ENCODE peak calls at places on chromosome X, in six cellular contexts. L is cardiac muscle cell, P is HFF-Myc, C is fibroblast of lung, Y is left ventricle myocardium inferior, B is foreskin fibroblast. S is an unnamed sample.

GRCh38 chrX:48573690-48574269 is 504 bp upstream of the RBM3 start:
- DNase-seq in L (peak), P (no peak), C (no peak), Y (peak), B (no peak), S (no peak)

GRCh38 chrX:31219174-31219573 is 147.3 kb upstream of the FTHL17 start:
- DNase-seq in L (no peak), P (no peak), C (no peak), Y (no peak), B (no peak), S (no peak)

GRCh38 chrX:11757729-11758399 is at the start of gene MSL3:
- DNase-seq in L (peak), P (no peak), C (peak), Y (peak), B (peak), S (no peak)

GRCh38 chrX:83535417-83536244 is 27.5 kb downstream of the POU3F4 start:
- DNase-seq in L (no peak), P (no peak), C (no peak), Y (no peak), B (no peak), S (no peak)

GRCh38 chrX:39550795-39551361 is 546.9 kb downstream of the BCOR start:
- DNase-seq in L (no peak), P (no peak), C (no peak), Y (no peak), B (no peak), S (no peak)

GRCh38 chrX:130915302-130915701 is 12.3 kb upstream of the ENOX2 start:
- DNase-seq in L (peak), P (no peak), C (peak), Y (no peak), B (peak), S (no peak)

GRCh38 chrX:23435108-23435507 is 100.5 kb downstream of the PTCHD1 start:
- DNase-seq in L (peak), P (no peak), C (no peak), Y (no peak), B (no peak), S (no peak)

GRCh38 chrX:71637848-71638247 is 19.5 kb upstream of the CXCR3 start:
- DNase-seq in L (peak), P (no peak), C (peak), Y (no peak), B (peak), S (no peak)

GRCh38 chrX:16711219-16712115 is 1.0 kb downstream of the CTPS2 start:
- DNase-seq in L (no peak), P (no peak), C (peak), Y (peak), B (peak), S (no peak)

GRCh38 chrX:69107231-69107739 is 58.0 kb downstream of the PJA1 start:
- DNase-seq in L (peak), P (no peak), C (no peak), Y (peak), B (no peak), S (no peak)

GRCh38 chrX:47091149-47091775 is 13.0 kb downstream of the RGN start:
- DNase-seq in L (peak), P (no peak), C (peak), Y (no peak), B (peak), S (no peak)

GRCh38 chrX:77946571-77946970 is 22.9 kb downstream of the PGAM4 start:
- DNase-seq in L (no peak), P (no peak), C (no peak), Y (no peak), B (no peak), S (no peak)

GRCh38 chrX:24423960-24424359 is 41.1 kb upstream of the PDK3 start:
- DNase-seq in L (peak), P (no peak), C (no peak), Y (no peak), B (peak), S (no peak)

GRCh38 chrX:134880866-134881265 is 109.9 kb upstream of the SMIM10 start:
- DNase-seq in L (peak), P (no peak), C (peak), Y (no peak), B (no peak), S (no peak)

GRCh38 chrX:133415276-133416105 is at the start of gene GPC4:
- DNase-seq in L (peak), P (no peak), C (peak), Y (peak), B (peak), S (no peak)

GRCh38 chrX:103861200-103861599 is 29.1 kb upstream of the RAB9B start:
- DNase-seq in L (no peak), P (no peak), C (no peak), Y (no peak), B (no peak), S (no peak)

GRCh38 chrX:143429021-143429570 is 88.2 kb downstream of the SPANXN3 start:
- DNase-seq in L (peak), P (no peak), C (no peak), Y (no peak), B (no peak), S (no peak)

GRCh38 chrX:46965125-46965758 is 53.0 kb downstream of the JADE3 start:
- DNase-seq in L (peak), P (no peak), C (peak), Y (no peak), B (peak), S (no peak)

GRCh38 chrX:74422576-74423288 is 1.4 kb downstream of the SLC16A2 start:
- DNase-seq in L (peak), P (no peak), C (peak), Y (peak), B (peak), S (no peak)

GRCh38 chrX:53280703-53281320 is 572 bp downstream of the IQSEC2 start:
- DNase-seq in L (peak), P (no peak), C (peak), Y (peak), B (peak), S (no peak)

GRCh38 chrX:46044486-46044885 is 500.7 kb downstream of the ZNF674 start:
- DNase-seq in L (peak), P (no peak), C (no peak), Y (no peak), B (peak), S (no peak)

GRCh38 chrX:31166416-31166815 is 94.6 kb upstream of the FTHL17 start:
- DNase-seq in L (peak), P (no peak), C (no peak), Y (no peak), B (no peak), S (no peak)

GRCh38 chrX:93422693-93423092 is 250.7 kb downstream of the NAP1L3 start:
- DNase-seq in L (peak), P (no peak), C (peak), Y (no peak), B (no peak), S (no peak)

GRCh38 chrX:97267916-97268680 is 384.4 kb downstream of the RPA4 start:
- DNase-seq in L (peak), P (no peak), C (peak), Y (no peak), B (no peak), S (no peak)

GRCh38 chrX:117138070-117138469 is 675.3 kb upstream of the CT83 start:
- DNase-seq in L (no peak), P (no peak), C (no peak), Y (no peak), B (no peak), S (no peak)

GRCh38 chrX:40086569-40087335 is 11.0 kb downstream of the BCOR start:
- DNase-seq in L (peak), P (no peak), C (peak), Y (no peak), B (peak), S (no peak)

GRCh38 chrX:8003147-8003883 is 76.1 kb upstream of the PNPLA4 start:
- DNase-seq in L (no peak), P (no peak), C (no peak), Y (no peak), B (no peak), S (no peak)

GRCh38 chrX:117407449-117408170 is 709.0 kb downstream of the KLHL13 start:
- DNase-seq in L (no peak), P (no peak), C (no peak), Y (no peak), B (peak), S (no peak)

GRCh38 chrX:109826954-109827708 is 94.1 kb upstream of the ACSL4 start:
- DNase-seq in L (peak), P (peak), C (peak), Y (no peak), B (peak), S (no peak)

GRCh38 chrX:23785564-23785963 is 2.6 kb downstream of the SAT1 start:
- DNase-seq in L (no peak), P (no peak), C (no peak), Y (no peak), B (no peak), S (no peak)

GRCh38 chrX:41621236-41621651 is 67.5 kb upstream of the GPR34 start:
- DNase-seq in L (peak), P (no peak), C (no peak), Y (no peak), B (no peak), S (no peak)

GRCh38 chrX:135923353-135923752 is 29.8 kb downstream of the SAGE1 start:
- DNase-seq in L (no peak), P (no peak), C (no peak), Y (no peak), B (no peak), S (no peak)

GRCh38 chrX:49003696-49004095 is 1.6 kb upstream of the GRIPAP1 start:
- DNase-seq in L (no peak), P (no peak), C (no peak), Y (no peak), B (no peak), S (no peak)

GRCh38 chrX:45757272-45757671 is 556.6 kb upstream of the DIPK2B start:
- DNase-seq in L (no peak), P (no peak), C (no peak), Y (no peak), B (no peak), S (no peak)

GRCh38 chrX:119552508-119552907 is 12.7 kb downstream of the STEEP1 start:
- DNase-seq in L (peak), P (no peak), C (peak), Y (no peak), B (peak), S (no peak)
- H3K4me3 ChIP-seq in L (no peak), P (no peak), C (no peak), Y (no peak), B (no peak), S (no peak)

GRCh38 chrX:122856205-122856604 is 327.9 kb upstream of the GRIA3 start:
- DNase-seq in L (no peak), P (no peak), C (no peak), Y (no peak), B (no peak), S (no peak)

DNA sequence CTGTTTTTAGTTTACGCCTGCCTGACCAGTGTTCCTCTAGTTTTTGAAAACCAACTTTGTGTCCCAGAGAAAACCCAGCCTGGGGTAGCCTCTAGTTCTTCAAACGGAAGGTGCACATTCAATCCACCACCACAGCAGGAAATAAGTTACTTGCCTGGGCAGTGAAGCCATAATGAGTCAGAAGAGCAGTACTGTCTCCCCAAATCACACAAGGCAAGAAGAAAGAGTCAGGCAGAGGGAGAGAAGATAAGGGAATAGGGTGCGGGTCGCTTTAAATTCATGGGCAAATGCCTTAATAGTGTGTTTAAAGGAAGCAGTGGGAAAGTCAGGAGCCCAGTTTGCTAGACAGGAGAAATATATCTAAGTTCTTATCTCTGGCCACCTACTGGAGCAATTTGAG is 333.8 kb upstream of the GRIA3 start:
- DNase-seq in L (no peak), P (no peak), C (no peak), Y (no peak), B (peak), S (no peak)
- H3K4me3 ChIP-seq in L (no peak), P (no peak), C (no peak), Y (no peak), B (no peak), S (no peak)

GRCh38 chrX:153688900-153689590 is 1.3 kb downstream of the SLC6A8 start:
- DNase-seq in L (peak), P (no peak), C (peak), Y (peak), B (peak), S (no peak)
- H3K4me3 ChIP-seq in L (peak), P (peak), C (no peak), Y (peak), B (peak), S (peak)

GRCh38 chrX:19094654-19095053 is 27.6 kb downstream of the ADGRG2 start:
- DNase-seq in L (no peak), P (no peak), C (no peak), Y (peak), B (no peak), S (no peak)
- H3K4me3 ChIP-seq in L (no peak), P (no peak), C (no peak), Y (no peak), B (no peak), S (no peak)

DNA sequence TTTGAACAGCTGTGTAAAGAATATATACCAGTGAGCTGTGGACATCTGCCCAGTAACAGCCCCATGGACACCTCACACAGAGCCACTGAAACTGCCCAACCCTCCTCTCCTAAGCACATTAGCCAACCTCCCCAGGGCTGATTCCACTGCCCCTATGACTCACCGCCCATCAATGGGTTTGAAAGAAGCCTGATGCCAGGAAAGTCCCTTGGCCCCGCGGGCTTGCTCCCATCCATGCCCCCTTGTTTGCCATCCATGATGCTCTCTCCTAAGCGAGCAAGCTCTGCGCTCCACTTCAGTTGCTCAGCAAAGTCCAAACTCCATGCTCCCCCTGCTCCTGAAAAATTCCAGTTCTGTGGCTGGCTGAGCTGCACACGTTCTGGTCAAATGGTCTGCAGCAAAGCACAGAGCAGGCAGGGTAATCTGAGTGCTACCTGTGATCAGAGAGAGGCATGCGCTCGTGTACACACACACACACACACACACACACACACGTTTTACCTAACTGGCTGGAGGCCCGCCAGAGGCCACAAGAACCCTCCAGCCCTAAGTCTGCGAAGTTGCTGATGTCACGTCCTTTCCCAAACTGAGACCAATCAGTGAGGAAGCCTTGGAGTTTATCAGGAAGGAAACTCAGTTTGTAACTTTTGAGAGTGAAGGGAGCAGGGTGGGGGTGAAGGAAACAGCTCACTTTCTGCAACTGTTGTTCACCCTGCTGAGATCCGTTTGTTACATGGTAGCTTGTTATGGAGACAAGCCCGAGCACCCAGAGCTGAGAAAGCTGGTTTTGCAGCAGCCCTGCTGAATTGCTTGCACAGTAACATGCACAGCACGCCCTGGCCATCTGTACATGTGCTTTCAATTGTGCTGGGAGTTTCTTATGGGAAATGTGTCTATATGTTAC is at the start of gene ASB9:
- DNase-seq in L (peak), P (peak), C (peak), Y (no peak), B (peak), S (no peak)
- H3K4me3 ChIP-seq in L (no peak), P (peak), C (no peak), Y (peak), B (peak), S (peak)

DNA sequence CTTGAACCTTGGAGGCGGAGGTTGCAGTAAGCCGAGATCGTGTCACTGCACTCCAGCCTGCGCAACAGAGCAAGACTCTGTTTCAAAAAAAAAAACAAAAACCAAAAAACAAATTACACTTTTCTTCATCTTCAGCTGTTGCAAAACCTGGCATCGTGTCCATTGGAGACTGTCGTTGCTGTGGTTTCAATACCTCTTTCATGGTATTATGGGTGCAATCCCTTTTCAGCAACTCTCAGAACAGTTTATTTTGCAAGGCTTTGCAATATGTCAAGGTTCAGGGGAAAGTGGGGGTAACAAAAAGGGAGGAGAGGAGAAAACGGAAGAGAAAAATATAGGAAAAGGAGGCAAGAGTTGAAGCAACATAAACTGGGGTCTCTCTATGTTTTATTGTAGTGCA is 40.8 kb downstream of the ARSD start:
- DNase-seq in L (no peak), P (no peak), C (no peak), Y (no peak), B (no peak), S (no peak)
- H3K4me3 ChIP-seq in L (no peak), P (no peak), C (no peak), Y (no peak), B (no peak), S (no peak)

GRCh38 chrX:1451676-1452496 is 823 bp downstream of the ASMTL start:
- DNase-seq in L (no peak), P (no peak), C (no peak), Y (no peak), B (no peak), S (no peak)

GRCh38 chrX:1450381-1451161 is 2.1 kb downstream of the ASMTL start:
- DNase-seq in L (no peak), P (no peak), C (no peak), Y (no peak), B (no peak), S (no peak)

GRCh38 chrX:1449581-1450149 is 3.0 kb downstream of the ASMTL start:
- DNase-seq in L (no peak), P (no peak), C (no peak), Y (no peak), B (no peak), S (no peak)

GRCh38 chrX:1452497-1453389 is at the start of gene ASMTL:
- DNase-seq in L (peak), P (peak), C (peak), Y (peak), B (peak), S (peak)

GRCh38 chrX:1451251-1451675 is 1.4 kb downstream of the ASMTL start:
- DNase-seq in L (no peak), P (no peak), C (no peak), Y (no peak), B (no peak), S (no peak)
- H3K4me3 ChIP-seq in L (no peak), P (peak), C (no peak), Y (peak), B (peak), S (peak)